ENCODE peak calls at places on chromosomes 5 and 9, in four cellular contexts. H is hepatocyte, E is HTR-8/SVneo, Y is midbrain. M is an unnamed sample.

GRCh38 chr5:103778915-103779314 is 216.3 kb upstream of the NUDT12 start:
- DNase-seq in H (no peak), E (no peak), Y (no peak), M (no peak)

GRCh38 chr9:72292184-72292787 is 72.7 kb downstream of the ZFAND5 start:
- DNase-seq in H (peak), E (peak), Y (peak), M (no peak)

GRCh38 chr9:23582836-23583235 is 243.2 kb downstream of the ELAVL2 start:
- DNase-seq in H (no peak), E (no peak), Y (no peak), M (no peak)

GRCh38 chr5:101517795-101518194 is 614.7 kb upstream of the ST8SIA4 start:
- DNase-seq in H (no peak), E (no peak), Y (no peak), M (no peak)

GRCh38 chr9:125889122-125889523 is 141.9 kb downstream of the PBX3 start:
- DNase-seq in H (peak), E (no peak), Y (peak), M (peak)

GRCh38 chr5:123455095-123455494 is 31.9 kb upstream of the CEP120 start:
- DNase-seq in H (no peak), E (no peak), Y (no peak), M (no peak)

GRCh38 chr5:167970002-167970401 is 321.4 kb upstream of the WWC1 start:
- DNase-seq in H (no peak), E (peak), Y (no peak), M (peak)

GRCh38 chr9:73219985-73220626 is 68.4 kb downstream of the ANXA1 start:
- DNase-seq in H (peak), E (no peak), Y (no peak), M (no peak)

GRCh38 chr5:147479431-147479830 is 30.4 kb downstream of the DPYSL3 start:
- DNase-seq in H (no peak), E (no peak), Y (no peak), M (no peak)

GRCh38 chr5:56876325-56876724 is 33.1 kb upstream of the SETD9 start:
- DNase-seq in H (no peak), E (no peak), Y (no peak), M (no peak)

GRCh38 chr5:26482817-26483375 is 555.5 kb downstream of the CDH9 start:
- DNase-seq in H (peak), E (peak), Y (peak), M (peak)

GRCh38 chr9:110802416-110803035 is 133.9 kb downstream of the MUSK start:
- DNase-seq in H (no peak), E (no peak), Y (no peak), M (no peak)

GRCh38 chr9:79976501-79977444 is 405.0 kb downstream of the TLE4 start:
- DNase-seq in H (no peak), E (no peak), Y (no peak), M (no peak)

GRCh38 chr5:34597034-34597433 is 59.1 kb upstream of the RAI14 start:
- DNase-seq in H (no peak), E (no peak), Y (no peak), M (no peak)

GRCh38 chr9:98192503-98193335 is at the start of gene CORO2A:
- DNase-seq in H (peak), E (peak), Y (peak), M (peak)

GRCh38 chr9:72292874-72293607 is 72.0 kb downstream of the ZFAND5 start:
- DNase-seq in H (peak), E (peak), Y (no peak), M (no peak)

GRCh38 chr5:84379749-84380148 is 4.9 kb downstream of the EDIL3 start:
- DNase-seq in H (no peak), E (no peak), Y (no peak), M (no peak)